ENCODE peak calls at places on chromosomes 7 and 10, in four cellular contexts. P is HTR-8/SVneo, U is AG10803, D is GM23248. H is an unnamed sample.

GRCh38 chr7:51224811-51225581 is 91.6 kb downstream of the COBL start:
- DNase-seq in P (no peak), U (no peak), D (peak), H (no peak)

GRCh38 chr7:100102950-100103840 is 1.8 kb downstream of the AP4M1 start:
- DNase-seq in P (peak), U (peak), D (no peak), H (no peak)

GRCh38 chr10:131775444-131775832 is 125.4 kb upstream of the PPP2R2D start:
- DNase-seq in P (no peak), U (no peak), D (no peak), H (no peak)

GRCh38 chr7:105654095-105654686 is 72.9 kb upstream of the EFCAB10 start:
- DNase-seq in P (no peak), U (no peak), D (no peak), H (no peak)

GRCh38 chr10:36783400-36783799 is 342.0 kb upstream of the ANKRD30A start:
- DNase-seq in P (no peak), U (no peak), D (no peak), H (no peak)

GRCh38 chr10:688287-688620 is 1.2 kb downstream of the DIP2C start:
- DNase-seq in P (no peak), U (no peak), D (peak), H (no peak)

GRCh38 chr7:35596061-35596460 is 98.9 kb downstream of the HERPUD2 start:
- DNase-seq in P (no peak), U (peak), D (peak), H (no peak)

GRCh38 chr7:127765150-127765549 is 113.2 kb downstream of the SND1 start:
- DNase-seq in P (no peak), U (no peak), D (no peak), H (no peak)

GRCh38 chr10:52774182-52774581 is 1.6 kb upstream of the MBL2 start:
- DNase-seq in P (no peak), U (no peak), D (no peak), H (no peak)

GRCh38 chr10:88428442-88428841 is 154.7 kb downstream of the RNLS start:
- DNase-seq in P (no peak), U (peak), D (peak), H (no peak)